ENCODE peak calls at places on chromosomes 16 and 17, in eight cellular contexts. Y, M, J, V, Z, N, F and U are unnamed samples.

GRCh38 chr16:56424404-56424765 is 960 bp downstream of the AMFR start:
- DNase-seq in Y (no peak), M (peak; percentile 20), J (no peak), V (no peak), Z (no peak), N (no peak), F (no peak), U (no peak)

GRCh38 chr16:85564277-85565051 is 48.7 kb upstream of the GSE1 start:
- DNase-seq in Y (no peak), M (no peak), J (no peak), V (no peak), Z (no peak), N (peak; percentile 83), F (peak; percentile 61), U (no peak)

GRCh38 chr17:73770849-73771229 is 126.6 kb upstream of the SDK2 start:
- DNase-seq in Y (no peak), M (no peak), J (no peak), V (no peak), Z (no peak), N (no peak), F (no peak), U (no peak)

GRCh38 chr16:89921131-89921698 is 1.9 kb upstream of the TUBB3 start:
- DNase-seq in Y (no peak), M (no peak), J (no peak), V (no peak), Z (peak; percentile 57), N (no peak), F (no peak), U (no peak)

GRCh38 chr16:46772463-46772862 is 24.3 kb upstream of the MYLK3 start:
- DNase-seq in Y (no peak), M (no peak), J (no peak), V (no peak), Z (no peak), N (no peak), F (no peak), U (no peak)

GRCh38 chr17:29251969-29252866 is 5.6 kb downstream of the CRYBA1 start:
- DNase-seq in Y (no peak), M (peak; percentile 17), J (no peak), V (no peak), Z (no peak), N (no peak), F (no peak), U (no peak)

GRCh38 chr17:64174686-64175456 is 44.9 kb upstream of the ERN1 start:
- DNase-seq in Y (peak; percentile 64), M (no peak), J (no peak), V (no peak), Z (no peak), N (no peak), F (no peak), U (no peak)

GRCh38 chr16:27315333-27316037 is 1.7 kb downstream of the IL4R start:
- DNase-seq in Y (peak; percentile 71), M (no peak), J (no peak), V (peak; percentile 57), Z (no peak), N (peak; percentile 82), F (peak; percentile 27), U (peak; percentile 56)

GRCh38 chr16:29710227-29711219 is 31.5 kb downstream of the QPRT start:
- DNase-seq in Y (no peak), M (peak; percentile 16), J (no peak), V (peak; percentile 45), Z (no peak), N (peak; percentile 53), F (peak; percentile 6), U (no peak)

GRCh38 chr17:82655523-82655922 is 7.3 kb upstream of the WDR45B start:
- DNase-seq in Y (no peak), M (no peak), J (no peak), V (peak; percentile 80), Z (no peak), N (no peak), F (no peak), U (peak; percentile 69)

GRCh38 chr17:40317345-40317873 is 8.4 kb downstream of the RARA start:
- DNase-seq in Y (no peak), M (no peak), J (no peak), V (peak; percentile 76), Z (peak; percentile 59), N (peak; percentile 73), F (peak; percentile 43), U (peak; percentile 50)

GRCh38 chr16:29663829-29664132 is 734 bp downstream of the SPN start:
- DNase-seq in Y (no peak), M (no peak), J (no peak), V (no peak), Z (no peak), N (no peak), F (peak; percentile 29), U (no peak)

GRCh38 chr17:80850817-80851216 is 140.8 kb upstream of the CHMP6 start:
- DNase-seq in Y (no peak), M (peak; percentile 20), J (no peak), V (no peak), Z (no peak), N (no peak), F (no peak), U (no peak)

GRCh38 chr16:85635545-85636140 is 22.5 kb downstream of the GSE1 start:
- DNase-seq in Y (no peak), M (no peak), J (no peak), V (no peak), Z (no peak), N (no peak), F (no peak), U (peak; percentile 58)

GRCh38 chr17:58756246-58757161 is 850 bp downstream of the PPM1E start:
- DNase-seq in Y (no peak), M (peak; percentile 47), J (no peak), V (no peak), Z (peak; percentile 55), N (peak; percentile 16), F (no peak), U (no peak)

GRCh38 chr17:83180264-83180995 is 101.0 kb downstream of the METRNL start:
- DNase-seq in Y (peak; percentile 10), M (no peak), J (no peak), V (peak; percentile 8), Z (no peak), N (no peak), F (no peak), U (no peak)

GRCh38 chr17:3558603-3559269 is 1.1 kb upstream of the TRPV3 start:
- DNase-seq in Y (peak; percentile 54), M (no peak), J (no peak), V (peak; percentile 53), Z (peak; percentile 54), N (peak; percentile 82), F (peak; percentile 48), U (peak; percentile 48)

GRCh38 chr16:27639588-27640276 is 89.8 kb downstream of the KATNIP start:
- DNase-seq in Y (no peak), M (peak; percentile 14), J (no peak), V (peak; percentile 46), Z (no peak), N (peak; percentile 55), F (no peak), U (no peak)

GRCh38 chr16:83929811-83930555 is 23.1 kb upstream of the OSGIN1 start:
- DNase-seq in Y (no peak), M (no peak), J (no peak), V (no peak), Z (no peak), N (no peak), F (no peak), U (no peak)